ENCODE peak calls at places on chromosomes 4 and X, in nine cellular contexts. One of them, this sample, is unnamed.

GRCh38 chrX:8413279-8413678 is 51.4 kb upstream of the VCX3B start:
- DNase-seq in upper lobe of right lung: no peak
- DNase-seq in mesenchymal stem cell: no peak
- DNase-seq in AML-193: no peak
- DNase-seq in PC-3: no peak
- DNase-seq in ACHN: no peak
- DNase-seq in stromal cell of bone marrow: no peak
- DNase-seq in cerebellar nuclear complex: no peak
- DNase-seq in non-pigmented ciliary epithelial cell: no peak
- DNase-seq in this sample: no peak

GRCh38 chr4:7968262-7968896 is 28.7 kb upstream of the AFAP1 start:
- DNase-seq in upper lobe of right lung: no peak
- DNase-seq in mesenchymal stem cell: no peak
- DNase-seq in AML-193: no peak
- DNase-seq in PC-3: no peak
- DNase-seq in ACHN: no peak
- DNase-seq in stromal cell of bone marrow: no peak
- DNase-seq in cerebellar nuclear complex: no peak
- DNase-seq in non-pigmented ciliary epithelial cell: no peak
- DNase-seq in this sample: no peak

GRCh38 chr4:71855944-71856343 is 72.1 kb upstream of the GC start:
- DNase-seq in upper lobe of right lung: no peak
- DNase-seq in mesenchymal stem cell: no peak
- DNase-seq in AML-193: no peak
- DNase-seq in PC-3: no peak
- DNase-seq in ACHN: no peak
- DNase-seq in stromal cell of bone marrow: no peak
- DNase-seq in cerebellar nuclear complex: no peak
- DNase-seq in non-pigmented ciliary epithelial cell: no peak
- DNase-seq in this sample: no peak

GRCh38 chr4:96603635-96604034 is 763.7 kb downstream of the PDHA2 start:
- DNase-seq in upper lobe of right lung: no peak
- DNase-seq in mesenchymal stem cell: no peak
- DNase-seq in AML-193: no peak
- DNase-seq in PC-3: no peak
- DNase-seq in ACHN: no peak
- DNase-seq in stromal cell of bone marrow: no peak
- DNase-seq in cerebellar nuclear complex: no peak
- DNase-seq in non-pigmented ciliary epithelial cell: no peak
- DNase-seq in this sample: no peak

GRCh38 chr4:41709844-41710481 is 38.6 kb downstream of the PHOX2B start:
- DNase-seq in upper lobe of right lung: no peak
- DNase-seq in mesenchymal stem cell: peak; percentile 93
- DNase-seq in AML-193: no peak
- DNase-seq in PC-3: peak; percentile 81
- DNase-seq in ACHN: no peak
- DNase-seq in stromal cell of bone marrow: peak; percentile 28
- DNase-seq in cerebellar nuclear complex: no peak
- DNase-seq in non-pigmented ciliary epithelial cell: peak; percentile 64
- DNase-seq in this sample: peak; percentile 26

GRCh38 chrX:39642071-39642470 is 455.7 kb downstream of the BCOR start:
- DNase-seq in upper lobe of right lung: no peak
- DNase-seq in mesenchymal stem cell: no peak
- DNase-seq in AML-193: no peak
- DNase-seq in PC-3: no peak
- DNase-seq in ACHN: no peak
- DNase-seq in stromal cell of bone marrow: no peak
- DNase-seq in cerebellar nuclear complex: no peak
- DNase-seq in non-pigmented ciliary epithelial cell: no peak
- DNase-seq in this sample: no peak

GRCh38 chr4:87032884-87033533 is 98.2 kb downstream of the AFF1 start:
- DNase-seq in upper lobe of right lung: no peak
- DNase-seq in mesenchymal stem cell: peak; percentile 81
- DNase-seq in AML-193: no peak
- DNase-seq in PC-3: peak; percentile 10
- DNase-seq in ACHN: peak; percentile 23
- DNase-seq in stromal cell of bone marrow: peak; percentile 55
- DNase-seq in cerebellar nuclear complex: no peak
- DNase-seq in non-pigmented ciliary epithelial cell: peak; percentile 61
- DNase-seq in this sample: no peak

GRCh38 chr4:33746979-33747378 is 2497.3 kb downstream of the ARAP2 start:
- DNase-seq in upper lobe of right lung: no peak
- DNase-seq in mesenchymal stem cell: no peak
- DNase-seq in AML-193: no peak
- DNase-seq in PC-3: no peak
- DNase-seq in ACHN: peak; percentile 1
- DNase-seq in stromal cell of bone marrow: no peak
- DNase-seq in cerebellar nuclear complex: no peak
- DNase-seq in non-pigmented ciliary epithelial cell: no peak
- DNase-seq in this sample: no peak

GRCh38 chr4:86117781-86118302 is 242.0 kb downstream of the MAPK10 start:
- DNase-seq in upper lobe of right lung: no peak
- DNase-seq in mesenchymal stem cell: no peak
- DNase-seq in AML-193: no peak
- DNase-seq in PC-3: peak; percentile 18
- DNase-seq in ACHN: no peak
- DNase-seq in stromal cell of bone marrow: peak; percentile 96
- DNase-seq in cerebellar nuclear complex: no peak
- DNase-seq in non-pigmented ciliary epithelial cell: peak; percentile 81
- DNase-seq in this sample: no peak

GRCh38 chr4:150862829-150863228 is 152.3 kb downstream of the LRBA start:
- DNase-seq in upper lobe of right lung: no peak
- DNase-seq in mesenchymal stem cell: no peak
- DNase-seq in AML-193: no peak
- DNase-seq in PC-3: no peak
- DNase-seq in ACHN: no peak
- DNase-seq in stromal cell of bone marrow: no peak
- DNase-seq in cerebellar nuclear complex: no peak
- DNase-seq in non-pigmented ciliary epithelial cell: no peak
- DNase-seq in this sample: no peak

GRCh38 chr4:48227662-48228061 is 42.0 kb downstream of the TEC start:
- DNase-seq in upper lobe of right lung: no peak
- DNase-seq in mesenchymal stem cell: no peak
- DNase-seq in AML-193: peak; percentile 93
- DNase-seq in PC-3: no peak
- DNase-seq in ACHN: no peak
- DNase-seq in stromal cell of bone marrow: no peak
- DNase-seq in cerebellar nuclear complex: no peak
- DNase-seq in non-pigmented ciliary epithelial cell: no peak
- DNase-seq in this sample: no peak

This sample was measured in RKO.